ENCODE peak calls at places on chromosomes 11 and 22, in four cellular contexts. One of them, this sample, is unnamed. For H3K4me1, the result is how much of the 10 kb centered on the place peaks cover.

GRCh38 chr22:22400099-22400498 is 108.4 kb downstream of the ZNF280B start:
- DNase-seq in effector memory CD4-positive, alpha-beta T cell: no peak
- DNase-seq in HepG2: no peak
- DNase-seq in CD8-positive, alpha-beta memory T cell: no peak
- DNase-seq in this sample: no peak

GRCh38 chr22:36375071-36375980 is 12.4 kb downstream of the MYH9 start:
- DNase-seq in effector memory CD4-positive, alpha-beta T cell: no peak
- DNase-seq in HepG2: no peak
- DNase-seq in CD8-positive, alpha-beta memory T cell: no peak
- DNase-seq in this sample: no peak

GRCh38 chr22:20951151-20951931 is 15.7 kb upstream of the AIFM3 start:
- DNase-seq in effector memory CD4-positive, alpha-beta T cell: no peak
- DNase-seq in HepG2: peak
- DNase-seq in CD8-positive, alpha-beta memory T cell: no peak
- DNase-seq in this sample: no peak

GRCh38 chr22:17087176-17088131 is 2.7 kb downstream of the IL17RA start:
- DNase-seq in effector memory CD4-positive, alpha-beta T cell: peak
- DNase-seq in HepG2: no peak
- DNase-seq in CD8-positive, alpha-beta memory T cell: peak
- DNase-seq in this sample: no peak

GRCh38 chr11:77003954-77004353 is 30.2 kb upstream of the B3GNT6 start:
- DNase-seq in effector memory CD4-positive, alpha-beta T cell: no peak
- DNase-seq in HepG2: no peak
- DNase-seq in CD8-positive, alpha-beta memory T cell: no peak
- DNase-seq in this sample: no peak

GRCh38 chr11:100932474-100933100 is 197.0 kb downstream of the PGR start:
- DNase-seq in effector memory CD4-positive, alpha-beta T cell: no peak
- DNase-seq in HepG2: peak
- DNase-seq in CD8-positive, alpha-beta memory T cell: no peak
- DNase-seq in this sample: no peak

GRCh38 chr22:22865311-22866072 is 22.1 kb upstream of the IGLL5 start:
- DNase-seq in effector memory CD4-positive, alpha-beta T cell: no peak
- DNase-seq in HepG2: no peak
- DNase-seq in CD8-positive, alpha-beta memory T cell: no peak
- DNase-seq in this sample: no peak

GRCh38 chr22:50612715-50613221 is 12.2 kb downstream of the MAPK8IP2 start:
- DNase-seq in effector memory CD4-positive, alpha-beta T cell: no peak
- DNase-seq in HepG2: no peak
- DNase-seq in CD8-positive, alpha-beta memory T cell: no peak
- DNase-seq in this sample: no peak

GRCh38 chr11:46119352-46120216 is 1.7 kb downstream of the PHF21A start:
- DNase-seq in effector memory CD4-positive, alpha-beta T cell: peak
- DNase-seq in HepG2: peak
- DNase-seq in CD8-positive, alpha-beta memory T cell: peak
- DNase-seq in this sample: peak
- H3K4me1 ChIP-seq in effector memory CD4-positive, alpha-beta T cell: under half
- H3K4me1 ChIP-seq in HepG2: under half
- H3K4me1 ChIP-seq in CD8-positive, alpha-beta memory T cell: under half
- H3K4me1 ChIP-seq in this sample: under half

GRCh38 chr11:5618807-5619206 is 6.0 kb upstream of the TRIM34 start:
- DNase-seq in effector memory CD4-positive, alpha-beta T cell: no peak
- DNase-seq in HepG2: peak
- DNase-seq in CD8-positive, alpha-beta memory T cell: no peak
- DNase-seq in this sample: no peak
- H3K4me3 ChIP-seq in effector memory CD4-positive, alpha-beta T cell: no peak
- H3K4me3 ChIP-seq in HepG2: no peak
- H3K4me3 ChIP-seq in CD8-positive, alpha-beta memory T cell: no peak
- H3K4me3 ChIP-seq in this sample: no peak

GRCh38 chr11:12724301-12725046 is 50.3 kb downstream of the TEAD1 start:
- DNase-seq in effector memory CD4-positive, alpha-beta T cell: no peak
- DNase-seq in HepG2: peak
- DNase-seq in CD8-positive, alpha-beta memory T cell: no peak
- DNase-seq in this sample: peak

GRCh38 chr11:12723410-12724297 is 49.4 kb downstream of the TEAD1 start:
- DNase-seq in effector memory CD4-positive, alpha-beta T cell: no peak
- DNase-seq in HepG2: peak
- DNase-seq in CD8-positive, alpha-beta memory T cell: no peak
- DNase-seq in this sample: no peak

GRCh38 chr11:12727556-12728070 is 53.4 kb downstream of the TEAD1 start:
- DNase-seq in effector memory CD4-positive, alpha-beta T cell: no peak
- DNase-seq in HepG2: no peak
- DNase-seq in CD8-positive, alpha-beta memory T cell: no peak
- DNase-seq in this sample: no peak

GRCh38 chr11:12725863-12726666 is 51.8 kb downstream of the TEAD1 start:
- DNase-seq in effector memory CD4-positive, alpha-beta T cell: no peak
- DNase-seq in HepG2: no peak
- DNase-seq in CD8-positive, alpha-beta memory T cell: no peak
- DNase-seq in this sample: no peak

GRCh38 chr11:12725047-12725862 is 51.0 kb downstream of the TEAD1 start:
- DNase-seq in effector memory CD4-positive, alpha-beta T cell: no peak
- DNase-seq in HepG2: no peak
- DNase-seq in CD8-positive, alpha-beta memory T cell: no peak
- DNase-seq in this sample: no peak
- H3K4me1 ChIP-seq in effector memory CD4-positive, alpha-beta T cell: under half
- H3K4me1 ChIP-seq in HepG2: half or more
- H3K4me1 ChIP-seq in CD8-positive, alpha-beta memory T cell: under half
- H3K4me1 ChIP-seq in this sample: under half

DNA sequence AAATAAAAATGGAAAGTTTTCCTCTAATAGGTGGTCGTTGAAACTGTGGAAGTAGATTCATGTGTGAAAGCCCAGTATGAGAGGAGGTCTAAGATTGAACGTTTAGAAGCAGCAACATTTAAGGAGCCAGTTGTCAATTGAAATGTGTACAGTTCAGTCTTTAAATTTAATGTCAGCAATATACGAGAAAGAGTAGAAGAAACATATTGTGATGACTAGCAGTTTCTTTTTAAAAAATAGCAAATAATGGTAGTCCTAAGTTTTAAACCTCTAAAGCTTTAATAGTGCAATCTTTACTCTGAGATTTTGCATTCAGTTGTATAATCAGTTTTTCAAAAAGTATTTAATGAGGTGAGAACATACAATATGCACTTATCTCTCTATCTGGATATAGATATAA is 44.9 kb downstream of the TMEM135 start:
- DNase-seq in effector memory CD4-positive, alpha-beta T cell: no peak
- DNase-seq in HepG2: no peak
- DNase-seq in CD8-positive, alpha-beta memory T cell: no peak
- DNase-seq in this sample: no peak
- H3K4me3 ChIP-seq in effector memory CD4-positive, alpha-beta T cell: no peak
- H3K4me3 ChIP-seq in HepG2: no peak
- H3K4me3 ChIP-seq in CD8-positive, alpha-beta memory T cell: no peak
- H3K4me3 ChIP-seq in this sample: no peak

DNA sequence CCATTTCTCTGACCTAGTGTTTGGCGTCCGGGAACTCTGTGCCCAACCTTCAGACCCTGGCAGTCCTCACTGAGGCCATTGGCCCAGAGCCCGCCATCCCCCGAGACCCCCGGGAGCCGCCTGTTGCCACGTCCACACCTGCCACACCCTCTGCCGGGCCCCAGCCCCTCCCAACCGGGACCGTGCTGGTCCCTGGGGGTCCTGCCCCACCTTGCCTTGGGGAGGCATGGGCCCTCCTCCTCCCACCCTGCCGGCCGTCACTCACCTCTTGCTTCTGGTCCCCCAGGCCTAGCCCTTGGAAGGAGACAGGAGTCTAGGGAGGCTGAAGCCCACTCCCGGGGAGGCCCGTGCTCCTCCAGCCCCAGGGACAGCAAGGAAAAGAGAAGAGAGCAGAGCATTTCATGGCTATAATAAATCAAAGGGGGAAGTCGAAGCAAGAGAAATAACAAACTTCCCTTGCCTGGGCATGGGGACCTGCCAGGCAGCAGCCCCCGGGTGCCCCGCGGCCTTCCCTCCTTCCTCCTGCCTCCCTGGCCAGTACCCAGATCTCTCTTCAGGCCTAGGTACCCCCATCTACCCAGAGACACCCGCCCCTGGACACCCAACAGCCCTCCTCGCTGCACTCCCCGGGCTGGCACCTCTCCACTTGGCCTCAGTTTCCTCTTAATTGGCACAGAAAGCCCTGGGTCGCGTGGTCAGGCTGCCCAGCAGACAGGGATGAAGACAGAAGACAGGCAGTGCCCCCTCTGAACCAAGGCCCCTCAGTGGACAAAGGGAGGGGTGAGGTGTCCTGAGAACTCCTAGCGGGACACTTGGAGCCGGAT is 13.0 kb upstream of the SLC39A13 start:
- DNase-seq in effector memory CD4-positive, alpha-beta T cell: no peak
- DNase-seq in HepG2: no peak
- DNase-seq in CD8-positive, alpha-beta memory T cell: no peak
- DNase-seq in this sample: no peak
- H3K4me1 ChIP-seq in effector memory CD4-positive, alpha-beta T cell: under half
- H3K4me1 ChIP-seq in HepG2: half or more
- H3K4me1 ChIP-seq in CD8-positive, alpha-beta memory T cell: under half
- H3K4me1 ChIP-seq in this sample: under half